ENCODE peak calls at places on chromosomes 7 and 10, in nine cellular contexts. One of them, this sample, is unnamed.

GRCh38 chr7:132800522-132800921 is 224.3 kb upstream of the PLXNA4 start:
- DNase-seq in WERI-Rb-1: no peak
- DNase-seq in mammary epithelial cell: peak
- DNase-seq in left ventricle myocardium inferior: no peak
- DNase-seq in endothelial cell: no peak
- DNase-seq in GM20000: no peak
- DNase-seq in progenitor cell of endocrine pancreas: no peak
- DNase-seq in AG04450: no peak
- DNase-seq in colonic mucosa: no peak
- DNase-seq in this sample: no peak

GRCh38 chr10:72267819-72268404 is 5.8 kb upstream of the DDIT4 start:
- DNase-seq in WERI-Rb-1: no peak
- DNase-seq in mammary epithelial cell: no peak
- DNase-seq in left ventricle myocardium inferior: no peak
- DNase-seq in endothelial cell: no peak
- DNase-seq in GM20000: no peak
- DNase-seq in progenitor cell of endocrine pancreas: no peak
- DNase-seq in AG04450: no peak
- DNase-seq in colonic mucosa: no peak
- DNase-seq in this sample: no peak

GRCh38 chr10:42969909-42970308 is 107.0 kb upstream of the RET start:
- DNase-seq in WERI-Rb-1: no peak
- DNase-seq in mammary epithelial cell: no peak
- DNase-seq in left ventricle myocardium inferior: no peak
- DNase-seq in endothelial cell: no peak
- DNase-seq in GM20000: no peak
- DNase-seq in progenitor cell of endocrine pancreas: no peak
- DNase-seq in AG04450: no peak
- DNase-seq in colonic mucosa: no peak
- DNase-seq in this sample: peak

GRCh38 chr10:117342638-117343037 is 32.6 kb downstream of the PDZD8 start:
- DNase-seq in WERI-Rb-1: no peak
- DNase-seq in mammary epithelial cell: peak
- DNase-seq in left ventricle myocardium inferior: no peak
- DNase-seq in endothelial cell: no peak
- DNase-seq in GM20000: no peak
- DNase-seq in progenitor cell of endocrine pancreas: no peak
- DNase-seq in AG04450: peak
- DNase-seq in colonic mucosa: no peak
- DNase-seq in this sample: no peak

GRCh38 chr7:73967832-73968295 is 60.1 kb upstream of the ELN start:
- DNase-seq in WERI-Rb-1: no peak
- DNase-seq in mammary epithelial cell: no peak
- DNase-seq in left ventricle myocardium inferior: no peak
- DNase-seq in endothelial cell: no peak
- DNase-seq in GM20000: no peak
- DNase-seq in progenitor cell of endocrine pancreas: no peak
- DNase-seq in AG04450: no peak
- DNase-seq in colonic mucosa: no peak
- DNase-seq in this sample: no peak

GRCh38 chr10:95728535-95728934 is 27.4 kb upstream of the ENTPD1 start:
- DNase-seq in WERI-Rb-1: no peak
- DNase-seq in mammary epithelial cell: peak
- DNase-seq in left ventricle myocardium inferior: no peak
- DNase-seq in endothelial cell: no peak
- DNase-seq in GM20000: no peak
- DNase-seq in progenitor cell of endocrine pancreas: no peak
- DNase-seq in AG04450: no peak
- DNase-seq in colonic mucosa: no peak
- DNase-seq in this sample: no peak

GRCh38 chr7:142796501-142797341 is 26.0 kb downstream of the PRSS2 start:
- DNase-seq in WERI-Rb-1: no peak
- DNase-seq in mammary epithelial cell: no peak
- DNase-seq in left ventricle myocardium inferior: no peak
- DNase-seq in endothelial cell: peak
- DNase-seq in GM20000: peak
- DNase-seq in progenitor cell of endocrine pancreas: peak
- DNase-seq in AG04450: no peak
- DNase-seq in colonic mucosa: no peak
- DNase-seq in this sample: peak

GRCh38 chr10:71280825-71281224 is 38.2 kb upstream of the SLC29A3 start:
- DNase-seq in WERI-Rb-1: no peak
- DNase-seq in mammary epithelial cell: no peak
- DNase-seq in left ventricle myocardium inferior: no peak
- DNase-seq in endothelial cell: no peak
- DNase-seq in GM20000: no peak
- DNase-seq in progenitor cell of endocrine pancreas: no peak
- DNase-seq in AG04450: no peak
- DNase-seq in colonic mucosa: no peak
- DNase-seq in this sample: no peak

GRCh38 chr7:151168787-151169162 is 1.3 kb upstream of the GBX1 start:
- DNase-seq in WERI-Rb-1: no peak
- DNase-seq in mammary epithelial cell: no peak
- DNase-seq in left ventricle myocardium inferior: no peak
- DNase-seq in endothelial cell: no peak
- DNase-seq in GM20000: no peak
- DNase-seq in progenitor cell of endocrine pancreas: no peak
- DNase-seq in AG04450: no peak
- DNase-seq in colonic mucosa: no peak
- DNase-seq in this sample: no peak

GRCh38 chr10:24255115-24255895 is 46.4 kb downstream of the KIAA1217 start:
- DNase-seq in WERI-Rb-1: no peak
- DNase-seq in mammary epithelial cell: peak
- DNase-seq in left ventricle myocardium inferior: no peak
- DNase-seq in endothelial cell: no peak
- DNase-seq in GM20000: no peak
- DNase-seq in progenitor cell of endocrine pancreas: no peak
- DNase-seq in AG04450: no peak
- DNase-seq in colonic mucosa: no peak
- DNase-seq in this sample: no peak

GRCh38 chr7:5388905-5389433 is 34.7 kb downstream of the TNRC18 start:
- DNase-seq in WERI-Rb-1: no peak
- DNase-seq in mammary epithelial cell: no peak
- DNase-seq in left ventricle myocardium inferior: no peak
- DNase-seq in endothelial cell: no peak
- DNase-seq in GM20000: peak
- DNase-seq in progenitor cell of endocrine pancreas: no peak
- DNase-seq in AG04450: no peak
- DNase-seq in colonic mucosa: no peak
- DNase-seq in this sample: no peak

GRCh38 chr7:104096683-104097082 is 107.2 kb upstream of the RELN start:
- DNase-seq in WERI-Rb-1: peak
- DNase-seq in mammary epithelial cell: peak
- DNase-seq in left ventricle myocardium inferior: no peak
- DNase-seq in endothelial cell: peak
- DNase-seq in GM20000: no peak
- DNase-seq in progenitor cell of endocrine pancreas: no peak
- DNase-seq in AG04450: no peak
- DNase-seq in colonic mucosa: no peak
- DNase-seq in this sample: no peak

GRCh38 chr7:44258865-44259546 is 58.2 kb downstream of the YKT6 start:
- DNase-seq in WERI-Rb-1: no peak
- DNase-seq in mammary epithelial cell: no peak
- DNase-seq in left ventricle myocardium inferior: no peak
- DNase-seq in endothelial cell: no peak
- DNase-seq in GM20000: no peak
- DNase-seq in progenitor cell of endocrine pancreas: no peak
- DNase-seq in AG04450: no peak
- DNase-seq in colonic mucosa: no peak
- DNase-seq in this sample: no peak

GRCh38 chr7:44256459-44256858 is 55.7 kb downstream of the YKT6 start:
- DNase-seq in WERI-Rb-1: no peak
- DNase-seq in mammary epithelial cell: no peak
- DNase-seq in left ventricle myocardium inferior: no peak
- DNase-seq in endothelial cell: no peak
- DNase-seq in GM20000: no peak
- DNase-seq in progenitor cell of endocrine pancreas: no peak
- DNase-seq in AG04450: no peak
- DNase-seq in colonic mucosa: no peak
- DNase-seq in this sample: no peak

GRCh38 chr7:44257213-44257612 is 56.4 kb downstream of the YKT6 start:
- DNase-seq in WERI-Rb-1: no peak
- DNase-seq in mammary epithelial cell: no peak
- DNase-seq in left ventricle myocardium inferior: no peak
- DNase-seq in endothelial cell: no peak
- DNase-seq in GM20000: no peak
- DNase-seq in progenitor cell of endocrine pancreas: no peak
- DNase-seq in AG04450: no peak
- DNase-seq in colonic mucosa: no peak
- DNase-seq in this sample: no peak

GRCh38 chr7:44258423-44258760 is 57.6 kb downstream of the YKT6 start:
- DNase-seq in WERI-Rb-1: no peak
- DNase-seq in mammary epithelial cell: no peak
- DNase-seq in left ventricle myocardium inferior: no peak
- DNase-seq in endothelial cell: no peak
- DNase-seq in GM20000: no peak
- DNase-seq in progenitor cell of endocrine pancreas: no peak
- DNase-seq in AG04450: no peak
- DNase-seq in colonic mucosa: no peak
- DNase-seq in this sample: no peak

DNA sequence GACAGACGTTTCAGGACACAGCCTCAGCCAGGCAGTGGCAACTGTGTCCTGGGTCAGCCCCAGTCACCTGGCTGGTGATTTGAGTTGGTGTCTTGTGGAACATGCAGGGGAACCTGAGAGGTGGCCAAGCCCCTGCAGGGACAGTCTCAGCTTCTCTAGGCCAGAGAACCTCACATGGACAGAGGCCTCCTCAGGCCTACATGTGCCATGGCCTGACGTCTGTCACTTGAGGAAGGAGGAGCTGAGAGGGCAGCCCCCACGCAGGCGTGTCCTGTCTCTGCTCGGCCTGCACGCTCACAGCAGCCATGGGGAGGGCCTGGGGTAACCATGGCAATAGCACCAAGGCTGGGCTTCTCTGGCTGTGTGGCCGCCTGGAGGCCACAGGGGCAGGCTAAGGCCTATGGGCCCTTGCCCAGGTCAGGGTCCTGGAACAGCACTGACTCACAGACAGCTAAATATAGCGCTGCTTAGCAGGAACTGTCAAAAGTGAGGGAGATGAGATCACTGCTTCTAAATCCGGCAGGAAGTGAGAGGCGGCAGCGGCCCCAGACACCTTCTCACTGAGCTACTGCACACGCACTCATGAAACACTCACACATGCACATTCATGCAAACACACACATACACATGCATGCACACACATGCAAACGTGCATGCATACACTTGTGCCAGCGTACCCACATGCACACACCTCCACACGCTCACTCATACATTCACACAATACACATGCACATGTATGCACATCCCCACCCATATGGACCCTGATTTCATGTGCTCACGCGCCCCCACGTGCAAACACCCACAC is 57.0 kb downstream of the YKT6 start:
- DNase-seq in WERI-Rb-1: peak
- DNase-seq in mammary epithelial cell: peak
- DNase-seq in left ventricle myocardium inferior: peak
- DNase-seq in endothelial cell: peak
- DNase-seq in GM20000: peak
- DNase-seq in progenitor cell of endocrine pancreas: no peak
- DNase-seq in AG04450: peak
- DNase-seq in colonic mucosa: peak
- DNase-seq in this sample: no peak
- TF ChIP-seq CTCF in WERI-Rb-1: peak
- TF ChIP-seq CTCF in mammary epithelial cell: no peak
- TF ChIP-seq CTCF in left ventricle myocardium inferior: peak
- TF ChIP-seq CTCF in endothelial cell: no peak
- TF ChIP-seq CTCF in GM20000: no peak
- TF ChIP-seq CTCF in progenitor cell of endocrine pancreas: no peak
- TF ChIP-seq CTCF in AG04450: no peak
- TF ChIP-seq CTCF in colonic mucosa: no peak
- TF ChIP-seq CTCF in this sample: no peak

GRCh38 chr10:75845538-75845937 is 414.1 kb downstream of the LRMDA start:
- DNase-seq in WERI-Rb-1: no peak
- DNase-seq in mammary epithelial cell: no peak
- DNase-seq in left ventricle myocardium inferior: no peak
- DNase-seq in endothelial cell: peak
- DNase-seq in GM20000: no peak
- DNase-seq in progenitor cell of endocrine pancreas: no peak
- DNase-seq in AG04450: no peak
- DNase-seq in colonic mucosa: no peak
- DNase-seq in this sample: no peak
- TF ChIP-seq CTCF in WERI-Rb-1: no peak
- TF ChIP-seq CTCF in mammary epithelial cell: no peak
- TF ChIP-seq CTCF in left ventricle myocardium inferior: no peak
- TF ChIP-seq CTCF in endothelial cell: no peak
- TF ChIP-seq CTCF in GM20000: no peak
- TF ChIP-seq CTCF in progenitor cell of endocrine pancreas: no peak
- TF ChIP-seq CTCF in AG04450: no peak
- TF ChIP-seq CTCF in colonic mucosa: no peak
- TF ChIP-seq CTCF in this sample: no peak

DNA sequence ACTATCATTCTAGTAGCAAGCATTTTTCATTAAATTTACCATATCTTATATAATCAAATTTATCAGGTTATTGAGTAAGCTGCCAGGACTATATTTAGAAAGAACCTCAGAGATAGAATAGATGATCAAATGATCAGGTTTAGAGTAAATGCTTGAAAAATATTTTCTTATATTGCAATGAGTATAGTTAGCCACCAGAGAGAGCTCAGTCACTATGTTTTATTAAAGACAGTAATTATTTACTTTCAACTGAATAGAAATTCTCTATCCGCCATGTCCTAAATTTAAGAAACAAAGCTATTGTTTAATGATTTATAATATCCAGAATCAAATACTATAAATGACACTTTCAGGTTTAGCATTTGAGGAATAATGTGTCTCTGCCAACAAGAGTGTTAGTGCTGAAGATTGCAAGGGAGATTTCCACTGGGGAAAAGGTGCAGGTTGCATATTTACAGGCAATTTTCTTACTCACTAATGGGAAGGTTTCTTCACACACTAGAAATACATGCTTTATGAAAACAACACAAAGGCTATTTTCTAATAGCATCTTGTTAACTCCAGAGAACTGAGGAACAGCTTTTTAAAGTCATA is 184.7 kb downstream of the DGKB start:
- DNase-seq in WERI-Rb-1: no peak
- DNase-seq in mammary epithelial cell: no peak
- DNase-seq in left ventricle myocardium inferior: no peak
- DNase-seq in endothelial cell: no peak
- DNase-seq in GM20000: no peak
- DNase-seq in progenitor cell of endocrine pancreas: no peak
- DNase-seq in AG04450: no peak
- DNase-seq in colonic mucosa: no peak
- DNase-seq in this sample: no peak
- TF ChIP-seq CTCF in WERI-Rb-1: no peak
- TF ChIP-seq CTCF in mammary epithelial cell: peak
- TF ChIP-seq CTCF in left ventricle myocardium inferior: peak
- TF ChIP-seq CTCF in endothelial cell: peak
- TF ChIP-seq CTCF in GM20000: peak
- TF ChIP-seq CTCF in progenitor cell of endocrine pancreas: peak
- TF ChIP-seq CTCF in AG04450: peak
- TF ChIP-seq CTCF in colonic mucosa: peak
- TF ChIP-seq CTCF in this sample: peak

DNA sequence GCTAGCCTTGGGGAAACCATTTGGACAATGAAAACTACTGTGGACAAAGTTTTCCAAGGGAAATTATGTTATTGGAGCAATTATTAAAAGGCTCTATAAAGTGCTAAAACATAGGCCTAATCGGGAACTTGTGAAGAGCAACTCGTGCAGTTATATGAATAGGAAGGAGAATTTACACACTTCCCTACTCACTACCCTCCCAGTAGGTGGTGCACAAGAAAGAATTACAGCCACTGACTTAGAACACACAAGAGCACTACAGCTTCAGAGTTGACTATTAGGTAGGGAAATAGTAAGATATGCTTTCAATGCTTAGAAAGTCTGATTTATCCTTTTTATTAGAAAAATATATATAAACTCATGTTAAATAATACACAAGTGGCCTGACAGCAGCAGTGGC is 47.2 kb downstream of the GSAP start:
- DNase-seq in WERI-Rb-1: no peak
- DNase-seq in mammary epithelial cell: no peak
- DNase-seq in left ventricle myocardium inferior: no peak
- DNase-seq in endothelial cell: no peak
- DNase-seq in GM20000: peak
- DNase-seq in progenitor cell of endocrine pancreas: no peak
- DNase-seq in AG04450: no peak
- DNase-seq in colonic mucosa: no peak
- DNase-seq in this sample: no peak
- TF ChIP-seq CTCF in WERI-Rb-1: no peak
- TF ChIP-seq CTCF in mammary epithelial cell: peak
- TF ChIP-seq CTCF in left ventricle myocardium inferior: no peak
- TF ChIP-seq CTCF in endothelial cell: no peak
- TF ChIP-seq CTCF in GM20000: no peak
- TF ChIP-seq CTCF in progenitor cell of endocrine pancreas: no peak
- TF ChIP-seq CTCF in AG04450: peak
- TF ChIP-seq CTCF in colonic mucosa: no peak
- TF ChIP-seq CTCF in this sample: no peak

This sample was measured in mesothelial cell of epicardium.